ENCODE peak calls at places on chromosomes 12 and 14, in six cellular contexts. K is CD8-positive, alpha-beta T cell; P is HepG2; Q is stomach; Z is lung; O is cardiac muscle cell. D is an unnamed sample. For H3K27me3, the result is how much of the 10 kb centered on the place peaks cover.

GRCh38 chr12:6613776-6614512 is 6.8 kb upstream of the CHD4 start:
- DNase-seq in K (peak), P (peak), Q (peak), Z (peak), O (peak), D (peak)

GRCh38 chr12:124493809-124494750 is 73.3 kb downstream of the NCOR2 start:
- DNase-seq in K (no peak), P (no peak), Q (no peak), Z (no peak), O (no peak), D (no peak)

GRCh38 chr12:56346663-56347062 is 8.0 kb downstream of the IL23A start:
- DNase-seq in K (no peak), P (no peak), Q (no peak), Z (no peak), O (no peak), D (no peak)

GRCh38 chr12:31897791-31898503 is 61.3 kb upstream of the RESF1 start:
- DNase-seq in K (no peak), P (no peak), Q (peak), Z (no peak), O (peak), D (peak)

GRCh38 chr12:17818931-17819330 is 271.1 kb downstream of the RERGL start:
- DNase-seq in K (no peak), P (no peak), Q (no peak), Z (no peak), O (no peak), D (no peak)

GRCh38 chr12:101414533-101415119 is 7.1 kb upstream of the ARL1 start:
- DNase-seq in K (no peak), P (peak), Q (no peak), Z (peak), O (peak), D (no peak)

GRCh38 chr12:14962797-14963196 is 1.4 kb upstream of the ARHGDIB start:
- DNase-seq in K (no peak), P (no peak), Q (no peak), Z (no peak), O (no peak), D (no peak)

GRCh38 chr12:56687225-56688128 is 607 bp downstream of the PTGES3 start:
- DNase-seq in K (peak), P (no peak), Q (peak), Z (peak), O (peak), D (peak)

GRCh38 chr14:61536661-61537566 is 158.4 kb upstream of the HIF1A start:
- DNase-seq in K (no peak), P (peak), Q (no peak), Z (no peak), O (no peak), D (no peak)

GRCh38 chr12:123973552-123974341 is 732 bp downstream of the ZNF664 start:
- DNase-seq in K (peak), P (peak), Q (peak), Z (peak), O (peak), D (peak)

GRCh38 chr12:92908108-92908507 is 21.0 kb downstream of the EEA1 start:
- DNase-seq in K (no peak), P (no peak), Q (no peak), Z (no peak), O (no peak), D (no peak)

GRCh38 chr14:20530771-20531571 is 25.6 kb downstream of the RNASE10 start:
- DNase-seq in K (peak), P (peak), Q (peak), Z (peak), O (peak), D (peak)

GRCh38 chr12:29131539-29131938 is 17.5 kb upstream of the FAR2 start:
- DNase-seq in K (no peak), P (no peak), Q (no peak), Z (no peak), O (peak), D (no peak)

DNA sequence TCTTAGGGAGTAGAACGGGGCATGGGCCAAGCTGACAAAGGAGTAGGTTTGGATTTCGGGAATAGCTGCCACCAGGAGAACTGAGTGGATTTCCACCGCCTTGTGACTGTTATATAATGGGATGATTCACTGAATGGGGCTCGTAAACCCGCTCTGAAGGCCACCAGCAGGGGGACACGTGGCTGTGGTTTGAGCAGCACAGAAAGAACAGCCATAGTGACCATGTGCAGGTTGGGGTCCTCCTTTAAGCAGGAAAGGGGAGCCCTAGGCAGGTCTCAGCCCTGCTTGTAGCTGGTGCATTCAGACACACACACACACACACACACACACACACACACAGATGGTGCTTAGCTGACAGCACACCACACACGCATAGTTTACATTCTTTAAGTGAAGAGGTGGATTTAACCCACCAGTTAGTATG is 8.6 kb upstream of the ASB2 start:
- DNase-seq in K (no peak), P (peak), Q (no peak), Z (no peak), O (peak), D (peak)
- H3K27ac ChIP-seq in K (no peak), P (no peak), Q (no peak), Z (no peak), O (peak), D (peak)

GRCh38 chr12:88391556-88391955 is 188.7 kb downstream of the KITLG start:
- DNase-seq in K (no peak), P (no peak), Q (no peak), Z (no peak), O (peak), D (no peak)

GRCh38 chr12:88390811-88391210 is 189.5 kb downstream of the KITLG start:
- DNase-seq in K (no peak), P (no peak), Q (no peak), Z (no peak), O (peak), D (no peak)

GRCh38 chr12:88388566-88389269 is 191.6 kb downstream of the KITLG start:
- DNase-seq in K (no peak), P (no peak), Q (no peak), Z (no peak), O (peak), D (no peak)

DNA sequence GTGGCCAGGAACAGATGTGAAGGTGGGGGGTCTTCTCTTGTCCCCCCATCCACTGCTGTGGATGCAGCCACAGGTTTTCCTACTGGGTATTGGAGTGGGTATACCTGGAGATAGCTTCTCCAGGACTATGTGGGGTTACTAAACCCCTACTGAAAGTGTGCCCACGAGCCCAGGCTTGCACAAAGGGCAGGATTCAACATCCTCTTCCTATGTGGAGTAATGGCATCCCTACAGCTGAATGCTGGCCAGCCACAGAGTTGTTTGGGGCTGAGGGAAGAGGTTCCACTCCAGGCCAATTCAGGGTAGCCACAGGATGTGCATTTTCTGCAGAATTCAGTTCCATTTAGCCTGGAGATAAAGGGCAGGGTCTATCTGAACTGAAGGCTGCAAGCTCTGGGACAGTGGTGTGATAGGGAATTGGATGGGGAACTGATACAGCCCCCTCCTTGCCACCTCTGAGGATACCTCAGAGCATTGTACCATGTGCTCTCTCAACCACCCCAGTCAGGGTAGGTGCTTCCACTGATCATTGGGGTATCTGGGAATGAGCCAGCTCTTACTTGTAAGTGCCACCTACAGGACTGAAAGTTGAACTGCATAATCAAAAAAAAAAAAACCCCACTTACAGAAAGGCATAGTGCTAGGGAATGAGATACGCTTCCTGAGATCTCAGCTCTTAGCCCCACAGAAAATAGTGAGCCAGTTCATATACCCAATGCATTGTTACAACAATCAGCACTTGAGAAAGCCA is 187.1 kb downstream of the KITLG start:
- DNase-seq in K (no peak), P (peak), Q (no peak), Z (no peak), O (peak), D (no peak)
- TF ChIP-seq CTCF in K (no peak), P (peak), Q (peak), Z (no peak), O (peak), D (no peak)

GRCh38 chr14:36006623-36007022 is 169.9 kb downstream of the PTCSC3 start:
- DNase-seq in K (no peak), P (no peak), Q (no peak), Z (no peak), O (no peak), D (no peak)
- H3K27me3 ChIP-seq in K (under half), P (under half), Q (under half), Z (under half), O (under half), D (under half)

DNA sequence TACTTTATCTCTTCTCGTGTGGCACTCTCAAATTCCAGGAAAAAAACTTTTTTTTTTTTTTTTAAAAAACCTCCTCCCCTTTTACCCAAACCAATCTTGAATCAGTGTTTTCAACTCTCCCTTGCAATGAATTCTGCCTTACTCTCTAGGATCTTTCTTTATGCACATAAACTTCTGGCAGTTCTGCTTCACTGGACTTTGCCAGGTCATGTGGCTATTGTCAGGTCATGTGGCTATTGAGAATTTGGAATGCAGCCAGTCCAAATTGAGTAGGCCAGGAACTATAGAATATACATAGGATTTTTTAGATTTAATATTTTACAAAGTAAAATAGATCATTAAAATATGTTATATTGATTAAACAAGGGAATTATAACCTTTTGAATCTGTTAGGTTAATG is 218.2 kb downstream of the TMTC3 start:
- DNase-seq in K (no peak), P (no peak), Q (no peak), Z (no peak), O (no peak), D (no peak)
- H3K27ac ChIP-seq in K (no peak), P (no peak), Q (no peak), Z (no peak), O (no peak), D (no peak)

GRCh38 chr14:75456069-75457023 is 28.5 kb downstream of the JDP2 start:
- DNase-seq in K (no peak), P (no peak), Q (peak), Z (no peak), O (no peak), D (no peak)

GRCh38 chr14:75452324-75452723 is 24.5 kb downstream of the JDP2 start:
- DNase-seq in K (no peak), P (no peak), Q (no peak), Z (no peak), O (peak), D (no peak)

GRCh38 chr14:75452900-75453816 is 25.3 kb downstream of the JDP2 start:
- DNase-seq in K (no peak), P (peak), Q (no peak), Z (peak), O (peak), D (peak)

GRCh38 chr14:75454963-75455546 is 27.2 kb downstream of the JDP2 start:
- DNase-seq in K (no peak), P (peak), Q (peak), Z (peak), O (peak), D (peak)

GRCh38 chr14:75453817-75454434 is 26.1 kb downstream of the JDP2 start:
- DNase-seq in K (no peak), P (no peak), Q (no peak), Z (no peak), O (no peak), D (no peak)
- TF ChIP-seq CTCF in K (peak), P (no peak), Q (no peak), Z (no peak), O (no peak), D (no peak)

GRCh38 chr14:104353221-104353920 is 215.0 kb downstream of the KIF26A start:
- DNase-seq in K (no peak), P (no peak), Q (peak), Z (no peak), O (no peak), D (peak)
- H3K27me3 ChIP-seq in K (under half), P (under half), Q (under half), Z (under half), O (under half), D (under half)

GRCh38 chr14:101006008-101006407 is 102.5 kb upstream of the RTL1 start:
- DNase-seq in K (no peak), P (no peak), Q (no peak), Z (no peak), O (no peak), D (peak)

GRCh38 chr14:101004954-101005353 is 101.4 kb upstream of the RTL1 start:
- DNase-seq in K (no peak), P (no peak), Q (no peak), Z (no peak), O (peak), D (peak)

GRCh38 chr14:101005447-101005846 is 101.9 kb upstream of the RTL1 start:
- DNase-seq in K (no peak), P (no peak), Q (no peak), Z (no peak), O (no peak), D (peak)

GRCh38 chr14:101002738-101003137 is 99.2 kb upstream of the RTL1 start:
- DNase-seq in K (no peak), P (no peak), Q (no peak), Z (no peak), O (no peak), D (no peak)

DNA sequence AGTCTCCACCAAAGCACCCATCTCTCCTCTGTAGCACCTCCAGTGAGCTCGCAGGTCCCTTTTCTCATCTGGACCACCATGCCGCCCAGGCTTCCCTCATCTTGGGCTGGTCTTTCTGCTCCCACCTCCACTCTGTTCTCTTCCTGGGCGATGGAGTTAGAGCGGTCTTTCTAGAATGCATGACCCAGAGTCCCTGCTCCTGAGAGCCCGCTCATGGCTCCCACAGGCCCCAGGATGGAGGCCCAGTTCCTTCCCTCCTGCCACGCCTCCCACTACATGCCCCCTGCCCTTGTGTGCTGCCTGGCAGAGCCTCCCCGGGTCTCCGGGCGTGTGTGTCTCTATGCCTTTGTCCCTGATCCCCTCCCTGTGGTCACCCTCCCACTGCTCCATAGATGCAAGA is 100.7 kb upstream of the RTL1 start:
- DNase-seq in K (no peak), P (no peak), Q (no peak), Z (no peak), O (no peak), D (no peak)
- H3K27ac ChIP-seq in K (no peak), P (no peak), Q (no peak), Z (no peak), O (no peak), D (no peak)

GRCh38 chr12:3269594-3269993 is 192.4 kb downstream of the TSPAN9 start:
- DNase-seq in K (no peak), P (no peak), Q (no peak), Z (no peak), O (no peak), D (no peak)
- TF ChIP-seq CTCF in K (no peak), P (no peak), Q (no peak), Z (no peak), O (no peak), D (no peak)

D was measured in tibial artery.